ENCODE peak calls at places on chromosomes 4 and X, in four cellular contexts. One of them, this sample, is unnamed.

GRCh38 chr4:83212041-83212851 is 72.4 kb downstream of the COQ2 start:
- DNase-seq in natural killer cell: peak
- DNase-seq in nephron progenitor cell: no peak
- DNase-seq in dorsolateral prefrontal cortex: no peak
- DNase-seq in this sample: no peak

GRCh38 chr4:100593933-100594332 is 76.1 kb upstream of the EMCN start:
- DNase-seq in nephron progenitor cell: no peak
- DNase-seq in dorsolateral prefrontal cortex: no peak
- DNase-seq in natural killer cell: no peak
- DNase-seq in this sample: no peak

GRCh38 chr4:73599182-73599581 is 21.1 kb downstream of the RASSF6 start:
- DNase-seq in natural killer cell: no peak
- DNase-seq in nephron progenitor cell: no peak
- DNase-seq in dorsolateral prefrontal cortex: no peak
- DNase-seq in this sample: no peak

GRCh38 chr4:31461425-31461824 is 741.3 kb downstream of the PCDH7 start:
- DNase-seq in nephron progenitor cell: no peak
- DNase-seq in natural killer cell: no peak
- DNase-seq in dorsolateral prefrontal cortex: no peak
- DNase-seq in this sample: peak

GRCh38 chrX:40157228-40158035 is 59.7 kb upstream of the BCOR start:
- DNase-seq in natural killer cell: no peak
- DNase-seq in dorsolateral prefrontal cortex: no peak
- DNase-seq in nephron progenitor cell: no peak
- DNase-seq in this sample: no peak

GRCh38 chr4:3477750-3478430 is 14.8 kb downstream of the DOK7 start:
- DNase-seq in dorsolateral prefrontal cortex: no peak
- DNase-seq in nephron progenitor cell: no peak
- DNase-seq in natural killer cell: no peak
- DNase-seq in this sample: no peak

GRCh38 chrX:132171881-132172280 is 44.1 kb upstream of the FRMD7 start:
- DNase-seq in nephron progenitor cell: no peak
- DNase-seq in dorsolateral prefrontal cortex: no peak
- DNase-seq in natural killer cell: no peak
- DNase-seq in this sample: no peak

GRCh38 chrX:103220511-103221406 is 5.9 kb downstream of the BEX4 start:
- DNase-seq in dorsolateral prefrontal cortex: no peak
- DNase-seq in natural killer cell: no peak
- DNase-seq in nephron progenitor cell: no peak
- DNase-seq in this sample: no peak

GRCh38 chrX:68443155-68443868 is 10.0 kb upstream of the OPHN1 start:
- DNase-seq in natural killer cell: no peak
- DNase-seq in nephron progenitor cell: no peak
- DNase-seq in dorsolateral prefrontal cortex: no peak
- DNase-seq in this sample: no peak

GRCh38 chr4:101515566-101515965 is 168.2 kb upstream of the PPP3CA start:
- DNase-seq in natural killer cell: no peak
- DNase-seq in dorsolateral prefrontal cortex: no peak
- DNase-seq in nephron progenitor cell: no peak
- DNase-seq in this sample: no peak

GRCh38 chrX:45134775-45135174 is 65.9 kb downstream of the DIPK2B start:
- DNase-seq in nephron progenitor cell: no peak
- DNase-seq in natural killer cell: no peak
- DNase-seq in dorsolateral prefrontal cortex: no peak
- DNase-seq in this sample: no peak

GRCh38 chr4:108360857-108361820 is 192.4 kb upstream of the LEF1 start:
- DNase-seq in dorsolateral prefrontal cortex: no peak
- DNase-seq in natural killer cell: no peak
- DNase-seq in nephron progenitor cell: peak
- DNase-seq in this sample: no peak

GRCh38 chr4:924107-925096 is 7.7 kb downstream of the GAK start:
- DNase-seq in natural killer cell: no peak
- DNase-seq in dorsolateral prefrontal cortex: no peak
- DNase-seq in nephron progenitor cell: no peak
- DNase-seq in this sample: no peak

GRCh38 chr4:3399277-3400194 is 42.2 kb upstream of the HGFAC start:
- DNase-seq in nephron progenitor cell: no peak
- DNase-seq in natural killer cell: no peak
- DNase-seq in dorsolateral prefrontal cortex: no peak
- DNase-seq in this sample: no peak

GRCh38 chr4:79338148-79338547 is 12.3 kb upstream of the NAA11 start:
- DNase-seq in nephron progenitor cell: no peak
- DNase-seq in dorsolateral prefrontal cortex: no peak
- DNase-seq in natural killer cell: no peak
- DNase-seq in this sample: no peak

GRCh38 chr4:41538017-41538733 is at the start of gene LIMCH1:
- DNase-seq in dorsolateral prefrontal cortex: no peak
- DNase-seq in natural killer cell: no peak
- DNase-seq in nephron progenitor cell: peak
- DNase-seq in this sample: no peak

GRCh38 chr4:17490575-17491059 is 21.3 kb downstream of the QDPR start:
- DNase-seq in dorsolateral prefrontal cortex: no peak
- DNase-seq in nephron progenitor cell: no peak
- DNase-seq in natural killer cell: no peak
- DNase-seq in this sample: no peak

GRCh38 chrX:68693481-68694410 is 46.3 kb downstream of the STARD8 start:
- DNase-seq in natural killer cell: no peak
- DNase-seq in nephron progenitor cell: peak
- DNase-seq in dorsolateral prefrontal cortex: peak
- DNase-seq in this sample: no peak

GRCh38 chr4:26161030-26161824 is 159.6 kb upstream of the RBPJ start:
- DNase-seq in natural killer cell: no peak
- DNase-seq in dorsolateral prefrontal cortex: no peak
- DNase-seq in nephron progenitor cell: no peak
- DNase-seq in this sample: no peak

GRCh38 chr4:4848540-4848939 is 10.9 kb upstream of the MSX1 start:
- DNase-seq in nephron progenitor cell: no peak
- DNase-seq in natural killer cell: no peak
- DNase-seq in dorsolateral prefrontal cortex: no peak
- DNase-seq in this sample: no peak

GRCh38 chr4:113383111-113383785 is 333.8 kb downstream of the ANK2 start:
- DNase-seq in natural killer cell: no peak
- DNase-seq in dorsolateral prefrontal cortex: no peak
- DNase-seq in nephron progenitor cell: no peak
- DNase-seq in this sample: no peak

GRCh38 chrX:136525738-136526606 is 6.0 kb upstream of the VGLL1 start:
- DNase-seq in nephron progenitor cell: no peak
- DNase-seq in natural killer cell: no peak
- DNase-seq in dorsolateral prefrontal cortex: no peak
- DNase-seq in this sample: peak

GRCh38 chr4:38184404-38184803 is 224.2 kb downstream of the PTTG2 start:
- DNase-seq in dorsolateral prefrontal cortex: no peak
- DNase-seq in nephron progenitor cell: no peak
- DNase-seq in natural killer cell: no peak
- DNase-seq in this sample: no peak
- TF ChIP-seq CTCF in dorsolateral prefrontal cortex: peak
- TF ChIP-seq CTCF in nephron progenitor cell: no peak
- TF ChIP-seq CTCF in natural killer cell: no peak
- TF ChIP-seq CTCF in this sample: peak

GRCh38 chr4:151766691-151767090 is 5.9 kb upstream of the GATB start:
- DNase-seq in dorsolateral prefrontal cortex: no peak
- DNase-seq in natural killer cell: no peak
- DNase-seq in nephron progenitor cell: no peak
- DNase-seq in this sample: no peak

DNA sequence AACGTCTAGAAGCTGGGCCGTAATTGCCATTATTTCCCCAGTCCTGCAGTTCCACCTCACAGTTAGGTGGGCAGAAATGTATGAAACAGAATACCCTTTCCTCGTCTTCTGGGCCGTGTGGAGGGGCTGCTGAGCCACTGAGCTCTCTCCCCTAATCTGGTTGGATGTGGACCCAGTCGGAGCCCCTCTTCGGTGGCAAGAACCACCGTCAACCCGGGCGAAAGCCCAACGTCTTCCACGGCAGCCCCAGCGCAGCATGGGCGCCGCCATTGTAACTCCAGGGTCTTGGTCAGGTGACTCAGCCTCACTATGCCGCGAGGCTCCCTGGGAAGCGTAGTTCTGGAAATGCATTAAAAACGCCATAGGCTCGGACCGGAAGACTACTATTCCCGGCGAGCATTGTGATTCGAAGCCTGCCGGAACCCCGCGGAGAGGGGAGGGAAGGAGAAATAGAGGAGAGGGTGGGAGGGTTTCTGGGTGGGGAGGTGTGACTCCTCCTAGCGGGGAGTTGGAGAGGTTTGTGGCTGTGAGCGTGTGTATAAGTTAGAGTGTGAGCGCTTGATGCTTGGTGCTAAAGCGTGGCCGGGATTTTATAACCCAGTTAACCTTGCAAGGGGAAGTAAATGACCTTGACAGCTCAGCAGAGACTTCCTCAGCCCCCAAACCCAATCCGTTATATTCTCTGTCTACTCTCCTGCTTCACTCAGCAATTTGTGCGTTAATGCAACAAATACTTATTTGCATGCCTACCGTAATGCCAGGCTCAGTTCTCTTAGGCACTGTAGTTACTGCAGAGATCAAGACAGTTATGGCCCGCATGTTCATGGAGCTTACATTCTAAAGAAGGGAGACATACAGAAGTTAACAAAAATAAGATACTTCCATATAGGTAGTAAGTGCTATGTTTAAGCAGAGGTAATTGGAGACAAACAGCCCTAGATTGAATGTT is at the start of gene GATB:
- DNase-seq in natural killer cell: peak
- DNase-seq in nephron progenitor cell: peak
- DNase-seq in dorsolateral prefrontal cortex: peak
- DNase-seq in this sample: peak
- TF ChIP-seq CTCF in natural killer cell: peak
- TF ChIP-seq CTCF in nephron progenitor cell: peak
- TF ChIP-seq CTCF in dorsolateral prefrontal cortex: peak
- TF ChIP-seq CTCF in this sample: peak

GRCh38 chr4:69684821-69685220 is 31.8 kb upstream of the UGT2A1 start:
- DNase-seq in dorsolateral prefrontal cortex: no peak
- DNase-seq in natural killer cell: no peak
- DNase-seq in nephron progenitor cell: no peak
- DNase-seq in this sample: no peak

DNA sequence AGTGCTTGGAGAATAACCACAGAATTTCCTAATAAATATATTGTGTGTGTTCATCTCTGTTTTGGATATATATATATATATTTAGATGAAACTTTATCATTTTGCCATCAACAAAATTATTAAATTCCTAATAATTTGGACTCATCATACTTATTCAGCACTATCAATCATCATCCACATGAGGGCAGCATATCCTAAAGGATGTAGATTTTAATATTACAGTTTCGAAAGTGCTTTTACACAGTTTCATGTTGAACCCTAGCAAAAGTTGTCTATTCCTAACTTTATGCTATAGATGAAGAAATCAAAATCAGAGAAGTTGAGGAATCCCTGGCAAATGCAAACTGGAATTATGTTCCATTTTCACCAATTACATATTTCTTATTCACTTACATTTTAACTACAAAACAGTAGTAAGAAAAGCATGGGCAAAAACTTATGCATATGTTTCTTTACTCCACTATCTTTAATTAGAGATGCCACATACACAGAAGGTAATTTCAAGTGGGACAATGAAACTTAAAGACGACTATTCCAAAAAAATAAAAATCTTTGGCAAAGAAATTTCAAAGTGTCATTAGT is 36.6 kb upstream of the UGT2A1 start:
- DNase-seq in nephron progenitor cell: no peak
- DNase-seq in dorsolateral prefrontal cortex: no peak
- DNase-seq in natural killer cell: no peak
- DNase-seq in this sample: no peak
- TF ChIP-seq CTCF in nephron progenitor cell: peak
- TF ChIP-seq CTCF in dorsolateral prefrontal cortex: peak
- TF ChIP-seq CTCF in natural killer cell: peak
- TF ChIP-seq CTCF in this sample: peak

DNA sequence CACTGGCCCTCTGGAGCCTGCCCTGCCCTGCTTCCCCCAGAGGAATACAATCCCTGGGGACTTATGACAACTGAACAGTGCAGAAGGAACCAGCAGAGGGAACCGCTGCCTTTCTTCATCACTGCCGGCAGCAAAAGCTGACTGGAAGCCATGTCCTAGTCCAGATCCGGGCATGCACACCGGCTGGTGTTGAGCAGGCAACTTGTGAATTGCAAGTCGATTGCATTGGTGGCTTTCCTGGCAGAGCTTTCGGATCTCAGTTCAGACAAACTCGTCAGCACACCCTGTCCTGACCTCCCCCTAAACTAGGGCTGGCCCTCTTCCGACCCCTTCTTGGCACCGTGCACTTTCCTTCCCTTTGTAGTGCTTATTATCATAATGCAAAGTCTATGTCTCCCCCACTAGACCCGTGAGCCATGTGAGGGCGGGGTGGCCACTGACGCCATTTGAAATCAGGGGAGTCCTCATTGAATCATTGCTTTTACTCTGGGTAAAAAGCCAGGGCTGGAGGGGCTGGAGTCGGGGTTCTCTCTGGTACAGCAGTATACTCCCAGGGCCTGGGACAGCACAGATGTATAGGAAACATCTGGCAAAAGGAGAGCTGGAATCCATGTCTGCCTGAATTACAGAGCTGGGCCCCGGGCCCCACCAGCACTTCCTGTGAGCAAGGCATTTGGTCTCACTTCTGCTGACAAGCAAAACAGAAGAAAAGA is 1.8 kb downstream of the ARHGAP4 start:
- DNase-seq in natural killer cell: no peak
- DNase-seq in nephron progenitor cell: no peak
- DNase-seq in dorsolateral prefrontal cortex: no peak
- DNase-seq in this sample: no peak
- TF ChIP-seq CTCF in natural killer cell: no peak
- TF ChIP-seq CTCF in nephron progenitor cell: no peak
- TF ChIP-seq CTCF in dorsolateral prefrontal cortex: no peak
- TF ChIP-seq CTCF in this sample: peak

This sample was measured in epithelial cell of proximal tubule.